ENCODE peak calls at places on chromosomes 1 and 21, in seven cellular contexts. G is AG09309, P is tibial artery, J is neural progenitor cell, K is lower lobe of right lung, L is retina, W is COR-L47. E is an unnamed sample.

GRCh38 chr1:32988665-32989064 is 24.1 kb upstream of the RNF19B start:
- DNase-seq in J (no peak), P (peak), G (no peak), K (peak), L (no peak), W (no peak), E (peak)

GRCh38 chr1:204647114-204647804 is 38.3 kb downstream of the LRRN2 start:
- DNase-seq in J (peak), L (no peak), P (no peak), W (no peak), K (no peak), G (no peak), E (peak)

GRCh38 chr1:160419150-160419837 is 18.9 kb downstream of the VANGL2 start:
- DNase-seq in P (no peak), W (no peak), G (no peak), L (no peak), K (no peak), J (no peak), E (no peak)

GRCh38 chr1:97143236-97143882 is 421.8 kb downstream of the PTBP2 start:
- DNase-seq in G (no peak), W (no peak), K (no peak), P (no peak), J (no peak), L (no peak), E (no peak)

GRCh38 chr1:20405893-20406604 is 80.0 kb downstream of the CAMK2N1 start:
- DNase-seq in W (peak), G (peak), J (no peak), K (no peak), L (peak), P (no peak), E (no peak)

GRCh38 chr1:157287462-157287861 is 149.3 kb upstream of the ETV3 start:
- DNase-seq in W (no peak), G (no peak), P (no peak), L (no peak), K (no peak), J (no peak), E (no peak)

GRCh38 chr1:243716901-243717300 is 133.1 kb downstream of the AKT3 start:
- DNase-seq in G (no peak), P (no peak), K (no peak), L (no peak), J (no peak), W (no peak), E (no peak)

GRCh38 chr1:36123357-36123756 is 1.7 kb downstream of the COL8A2 start:
- DNase-seq in G (no peak), W (no peak), J (no peak), P (peak), K (peak), L (no peak), E (no peak)

GRCh38 chr21:27070881-27071670 is 104.2 kb upstream of the ADAMTS5 start:
- DNase-seq in K (no peak), W (no peak), L (no peak), G (no peak), J (no peak), P (no peak), E (no peak)

GRCh38 chr1:86703696-86704455 is 500 bp upstream of the SH3GLB1 start:
- DNase-seq in G (no peak), L (no peak), P (no peak), K (no peak), W (peak), J (peak), E (no peak)

GRCh38 chr1:240658312-240658975 is 46.5 kb upstream of the GREM2 start:
- DNase-seq in G (peak), P (no peak), K (no peak), L (no peak), W (no peak), J (no peak), E (peak)

GRCh38 chr1:212622467-212622866 is 13.9 kb downstream of the ATF3 start:
- DNase-seq in P (no peak), W (no peak), L (no peak), J (no peak), K (no peak), G (no peak), E (no peak)

GRCh38 chr1:219876798-219877209 is 51.6 kb downstream of the SLC30A10 start:
- DNase-seq in P (no peak), K (no peak), J (peak), L (no peak), W (no peak), G (no peak), E (no peak)

E was measured in amniotic stem cell.